ENCODE peak calls at places on chromosomes 1 and 21, in four cellular contexts. U is tibial nerve, H is body of pancreas, Q is OCI-LY7. D is an unnamed sample. For H3K9me3, the result is how much of the 10 kb centered on the place peaks cover.

GRCh38 chr1:241202321-241202845 is 154.6 kb downstream of the RGS7 start:
- DNase-seq in U (no peak), H (no peak), Q (no peak), D (no peak)

GRCh38 chr1:10339815-10340214 is 59.0 kb upstream of the PGD start:
- DNase-seq in U (no peak), H (peak), Q (no peak), D (no peak)

GRCh38 chr1:186082235-186082937 is 292.7 kb downstream of the TPR start:
- DNase-seq in U (peak), H (peak), Q (peak), D (peak)

GRCh38 chr1:9822897-9823692 is 670 bp downstream of the CLSTN1 start:
- DNase-seq in U (no peak), H (peak), Q (peak), D (no peak)

GRCh38 chr1:202798792-202799331 is 9.4 kb downstream of the KDM5B start:
- DNase-seq in U (no peak), H (no peak), Q (no peak), D (no peak)

GRCh38 chr1:18574754-18575153 is 55.9 kb upstream of the PAX7 start:
- DNase-seq in U (no peak), H (no peak), Q (no peak), D (no peak)

GRCh38 chr1:88509369-88509768 is 174.7 kb upstream of the PKN2 start:
- DNase-seq in U (no peak), H (no peak), Q (no peak), D (no peak)

GRCh38 chr1:60989745-60990718 is 92.3 kb upstream of the NFIA start:
- DNase-seq in U (no peak), H (peak), Q (no peak), D (no peak)

GRCh38 chr1:67753776-67754525 is 69.0 kb downstream of the GADD45A start:
- DNase-seq in U (no peak), H (no peak), Q (no peak), D (no peak)

GRCh38 chr1:212794561-212795014 is 2.9 kb downstream of the TATDN3 start:
- DNase-seq in U (no peak), H (no peak), Q (peak), D (no peak)

GRCh38 chr1:179169616-179170467 is 59.6 kb downstream of the ABL2 start:
- DNase-seq in U (no peak), H (no peak), Q (no peak), D (no peak)

GRCh38 chr1:247189981-247190798 is 18.4 kb upstream of the ZNF124 start:
- DNase-seq in U (no peak), H (no peak), Q (no peak), D (no peak)

GRCh38 chr1:247193958-247194357 is 22.1 kb upstream of the ZNF124 start:
- DNase-seq in U (no peak), H (no peak), Q (no peak), D (no peak)
- H3K9me3 ChIP-seq in U (under half), H (under half), Q (under half), D (under half)

GRCh38 chr1:2866415-2867086 is 65.1 kb upstream of the TTC34 start:
- DNase-seq in U (no peak), H (no peak), Q (no peak), D (no peak)
- H3K9me3 ChIP-seq in U (under half), H (under half), Q (under half), D (under half)

GRCh38 chr1:5692649-5693048 is 299.6 kb downstream of the NPHP4 start:
- DNase-seq in U (no peak), H (no peak), Q (no peak), D (no peak)
- H3K9me3 ChIP-seq in U (under half), H (under half), Q (under half), D (under half)

DNA sequence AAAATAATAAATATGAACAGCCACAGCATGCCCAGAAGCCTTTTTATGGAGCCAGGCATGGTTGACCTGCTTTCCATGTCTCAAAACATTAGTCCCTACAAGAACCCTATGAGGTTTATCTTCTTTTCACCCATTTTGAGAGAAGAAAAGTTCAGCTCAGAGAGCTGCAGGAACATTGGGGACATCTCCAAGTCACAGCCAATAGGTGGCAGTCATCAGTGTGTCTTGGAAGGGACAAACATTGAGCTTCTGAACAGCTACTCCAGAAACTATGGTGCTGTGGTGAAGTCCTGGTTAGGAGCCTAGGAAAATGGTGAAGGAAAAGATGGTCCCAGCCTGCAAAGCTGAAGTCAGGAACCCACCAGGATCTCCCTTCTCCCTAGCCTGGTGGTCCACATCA is 73.6 kb downstream of the JMJD4 start:
- DNase-seq in U (no peak), H (no peak), Q (no peak), D (no peak)
- H3K9me3 ChIP-seq in U (under half), H (half or more), Q (half or more), D (under half)

DNA sequence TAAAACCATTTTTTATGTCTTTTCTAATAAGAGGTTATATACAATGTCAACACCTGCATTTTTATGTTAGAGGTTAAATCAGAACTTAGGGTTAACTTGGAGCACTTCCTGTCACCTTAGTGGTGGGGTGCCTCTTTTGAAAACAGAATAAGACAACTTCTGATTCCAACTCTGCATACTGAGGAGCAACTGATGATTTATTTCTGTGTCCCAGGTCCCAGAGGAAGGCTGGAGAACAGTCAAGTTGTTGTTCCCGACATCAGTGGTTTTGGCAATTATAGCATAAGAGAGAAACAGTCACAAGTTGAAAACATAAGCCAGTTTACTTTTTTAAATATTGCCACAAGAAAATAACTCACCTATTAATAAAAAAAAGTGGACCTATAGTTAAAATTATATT is 871.0 kb upstream of the ADAMTS5 start:
- DNase-seq in U (no peak), H (no peak), Q (no peak), D (no peak)
- H3K9me3 ChIP-seq in U (under half), H (under half), Q (under half), D (under half)

DNA sequence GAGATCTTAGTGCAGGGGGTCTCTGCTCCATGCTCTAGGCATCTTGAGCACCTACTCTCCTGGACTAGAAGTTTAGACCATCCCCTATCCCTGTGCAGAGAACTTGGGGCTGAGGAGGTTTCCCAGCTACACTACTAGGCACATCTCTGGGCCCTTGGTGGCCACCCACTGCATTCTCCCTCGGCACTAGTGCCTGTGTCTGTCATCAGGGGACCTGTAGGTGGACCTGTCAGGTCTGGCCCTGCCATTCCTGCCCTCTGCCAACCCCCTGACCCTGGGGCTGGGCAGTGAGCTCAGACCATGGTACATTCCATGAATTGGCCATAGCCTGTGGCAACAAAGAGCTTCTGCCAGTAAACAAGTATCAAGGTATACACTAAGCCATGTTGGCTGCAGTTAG is 269.1 kb downstream of the AKT3 start:
- DNase-seq in U (no peak), H (no peak), Q (no peak), D (no peak)
- H3K9me3 ChIP-seq in U (under half), H (under half), Q (under half), D (under half)

GRCh38 chr1:83627045-83627444 is 371.9 kb downstream of the TTLL7 start:
- DNase-seq in U (no peak), H (no peak), Q (no peak), D (no peak)
- H3K9me3 ChIP-seq in U (under half), H (under half), Q (under half), D (under half)